ENCODE peak calls at places on chromosome 21, in five cellular contexts. A is activated T-helper 1 cell treated with Interleukin-2 at 50 U/mL for 16 hours, U is HS-5, S is fibroblast of lung, H is substantia nigra. Y is an unnamed sample.

GRCh38 chr21:14693997-14694396 is 147.9 kb upstream of the SAMSN1 start:
- DNase-seq in U (no peak), S (no peak), A (no peak), H (no peak), Y (no peak)

GRCh38 chr21:45105906-45106485 is 31.6 kb downstream of the ADARB1 start:
- DNase-seq in S (no peak), A (no peak), H (no peak), U (no peak), Y (no peak)

GRCh38 chr21:9839011-9839661 is 682.2 kb upstream of the TPTE start:
- DNase-seq in H (no peak), S (no peak), U (no peak), A (no peak), Y (no peak)

GRCh38 chr21:37502947-37503346 is 136.4 kb downstream of the DYRK1A start:
- DNase-seq in H (no peak), S (no peak), A (no peak), U (no peak), Y (no peak)

GRCh38 chr21:17798796-17799195 is 20.4 kb downstream of the C21orf91 start:
- DNase-seq in A (no peak), S (peak; percentile 40), U (no peak), H (no peak), Y (no peak)

GRCh38 chr21:36478207-36478701 is 1.7 kb downstream of the CLDN14 start:
- DNase-seq in S (peak; percentile 97), U (peak; percentile 76), H (no peak), A (no peak), Y (peak; percentile 91)

GRCh38 chr21:35026617-35027557 is 22.2 kb downstream of the RUNX1 start:
- DNase-seq in H (no peak), U (no peak), A (peak; percentile 82), S (peak; percentile 74), Y (no peak)

GRCh38 chr21:32921632-32922230 is 104.0 kb upstream of the OLIG2 start:
- DNase-seq in A (no peak), S (no peak), H (no peak), U (no peak), Y (no peak)

GRCh38 chr21:42164064-42164789 is 54.7 kb upstream of the ABCG1 start:
- DNase-seq in H (peak; percentile 71), A (peak; percentile 22), S (no peak), U (no peak), Y (no peak)

GRCh38 chr21:15058718-15059316 is 6.0 kb downstream of the NRIP1 start:
- DNase-seq in A (no peak), U (no peak), H (no peak), S (peak; percentile 77), Y (no peak)

GRCh38 chr21:35352787-35353186 is 303.7 kb upstream of the RUNX1 start:
- DNase-seq in S (peak; percentile 35), U (no peak), A (no peak), H (no peak), Y (no peak)

GRCh38 chr21:38386967-38387366 is 111.3 kb downstream of the ERG start:
- DNase-seq in S (peak; percentile 53), A (no peak), U (no peak), H (no peak), Y (no peak)

GRCh38 chr21:42609806-42610205 is 43.6 kb upstream of the PDE9A start:
- DNase-seq in U (no peak), A (no peak), S (no peak), H (no peak), Y (no peak)

GRCh38 chr21:35649186-35649585 is 411.1 kb downstream of the SETD4 start:
- DNase-seq in H (no peak), U (no peak), S (peak; percentile 57), A (no peak), Y (no peak)

GRCh38 chr21:31190516-31190915 is 152.2 kb upstream of the KRTAP19-8 start:
- DNase-seq in H (no peak), S (no peak), A (no peak), U (no peak), Y (no peak)